ENCODE peak calls at places on chromosomes 6 and 20, in nine cellular contexts. Y is PC-9, X is uterus, C is SJSA1, A is MM.1S, N is WERI-Rb-1, I is cardiac muscle cell, M is adrenal gland, J is T-helper 17 cell. Q is an unnamed sample. For H3K9me3, the result is how much of the 10 kb centered on the place peaks cover.

GRCh38 chr6:55562318-55562717 is 16.7 kb downstream of the HMGCLL1 start:
- DNase-seq in Y (no peak), X (no peak), C (no peak), A (no peak), N (no peak), I (no peak), M (no peak), J (no peak), Q (no peak)

GRCh38 chr6:14206351-14206750 is 88.8 kb downstream of the CD83 start:
- DNase-seq in Y (no peak), X (no peak), C (no peak), A (no peak), N (no peak), I (no peak), M (peak), J (no peak), Q (no peak)

GRCh38 chr6:82750570-82750969 is 315.1 kb downstream of the UBE3D start:
- DNase-seq in Y (no peak), X (no peak), C (peak), A (no peak), N (no peak), I (no peak), M (no peak), J (no peak), Q (no peak)

GRCh38 chr6:31114970-31115849 is 610 bp downstream of the PSORS1C1 start:
- DNase-seq in Y (peak), X (peak), C (peak), A (no peak), N (peak), I (no peak), M (peak), J (no peak), Q (no peak)

GRCh38 chr6:158040051-158040803 is 58.6 kb downstream of the SYNJ2 start:
- DNase-seq in Y (peak), X (peak), C (peak), A (no peak), N (no peak), I (no peak), M (peak), J (no peak), Q (no peak)

GRCh38 chr6:79946242-79946641 is 1.1 kb downstream of the ELOVL4 start:
- DNase-seq in Y (no peak), X (no peak), C (no peak), A (peak), N (peak), I (peak), M (no peak), J (no peak), Q (no peak)

GRCh38 chr6:106972500-106972899 is 2.0 kb downstream of the CD24 start:
- DNase-seq in Y (no peak), X (no peak), C (no peak), A (no peak), N (no peak), I (peak), M (no peak), J (no peak), Q (no peak)

GRCh38 chr6:155274106-155274505 is 10.3 kb downstream of the CLDN20 start:
- DNase-seq in Y (no peak), X (no peak), C (peak), A (no peak), N (no peak), I (no peak), M (no peak), J (no peak), Q (no peak)

GRCh38 chr6:72464791-72465691 is 156.8 kb upstream of the KCNQ5 start:
- DNase-seq in Y (no peak), X (no peak), C (no peak), A (no peak), N (no peak), I (no peak), M (peak), J (no peak), Q (no peak)

GRCh38 chr6:138654715-138655634 is 118.6 kb upstream of the CCDC28A start:
- DNase-seq in Y (no peak), X (no peak), C (peak), A (no peak), N (no peak), I (no peak), M (no peak), J (no peak), Q (no peak)

GRCh38 chr20:24658920-24659660 is 189.7 kb downstream of the SYNDIG1 start:
- DNase-seq in Y (no peak), X (no peak), C (no peak), A (no peak), N (no peak), I (no peak), M (no peak), J (no peak), Q (no peak)

GRCh38 chr20:18663932-18664331 is 76.1 kb downstream of the DTD1 start:
- DNase-seq in Y (no peak), X (no peak), C (no peak), A (no peak), N (no peak), I (no peak), M (no peak), J (no peak), Q (no peak)

GRCh38 chr6:132566404-132566803 is 3.7 kb upstream of the TAAR6 start:
- DNase-seq in Y (no peak), X (no peak), C (no peak), A (no peak), N (no peak), I (no peak), M (no peak), J (no peak), Q (no peak)

GRCh38 chr20:17471606-17472187 is 59.5 kb downstream of the BFSP1 start:
- DNase-seq in Y (no peak), X (no peak), C (no peak), A (no peak), N (no peak), I (no peak), M (no peak), J (no peak), Q (no peak)

GRCh38 chr20:32820000-32820697 is 395 bp downstream of the MAPRE1 start:
- DNase-seq in Y (no peak), X (peak), C (peak), A (peak), N (peak), I (peak), M (peak), J (no peak), Q (peak)

GRCh38 chr6:31378721-31379103 is 21.7 kb upstream of the HLA-B start:
- DNase-seq in Y (no peak), X (no peak), C (no peak), A (no peak), N (no peak), I (no peak), M (no peak), J (no peak), Q (no peak)

GRCh38 chr20:58649288-58650180 is 1.5 kb upstream of the STX16 start:
- DNase-seq in Y (no peak), X (no peak), C (no peak), A (no peak), N (no peak), I (peak), M (no peak), J (peak), Q (no peak)

GRCh38 chr20:2696646-2697045 is 4.1 kb downstream of the EBF4 start:
- DNase-seq in Y (no peak), X (no peak), C (no peak), A (no peak), N (no peak), I (no peak), M (no peak), J (no peak), Q (no peak)

GRCh38 chr20:32678948-32679347 is 5.2 kb upstream of the C20orf203 start:
- DNase-seq in Y (no peak), X (no peak), C (no peak), A (no peak), N (no peak), I (no peak), M (peak), J (no peak), Q (no peak)

GRCh38 chr6:25714765-25715164 is 39.8 kb upstream of the SLC17A4 start:
- DNase-seq in Y (no peak), X (no peak), C (no peak), A (no peak), N (peak), I (no peak), M (no peak), J (no peak), Q (no peak)

GRCh38 chr6:42294759-42295158 is 77.1 kb upstream of the MRPS10 start:
- DNase-seq in Y (peak), X (no peak), C (peak), A (no peak), N (no peak), I (no peak), M (peak), J (no peak), Q (no peak)

GRCh38 chr6:150202404-150202803 is 59.6 kb downstream of the PPP1R14C start:
- DNase-seq in Y (peak), X (no peak), C (no peak), A (no peak), N (no peak), I (no peak), M (no peak), J (no peak), Q (no peak)

GRCh38 chr6:163327936-163328335 is 86.6 kb upstream of the QKI start:
- DNase-seq in Y (no peak), X (no peak), C (no peak), A (no peak), N (no peak), I (no peak), M (no peak), J (no peak), Q (no peak)

GRCh38 chr6:3294396-3294795 is 35.6 kb downstream of the PSMG4 start:
- DNase-seq in Y (no peak), X (peak), C (no peak), A (no peak), N (no peak), I (no peak), M (no peak), J (no peak), Q (no peak)

GRCh38 chr6:80022803-80023202 is 18.4 kb downstream of the TTK start:
- DNase-seq in Y (no peak), X (no peak), C (no peak), A (no peak), N (no peak), I (no peak), M (no peak), J (no peak), Q (no peak)

GRCh38 chr6:87887266-87887665 is 160.4 kb upstream of the SPACA1 start:
- DNase-seq in Y (no peak), X (no peak), C (no peak), A (no peak), N (no peak), I (no peak), M (no peak), J (no peak), Q (no peak)

GRCh38 chr6:56482525-56482924 is 160.2 kb downstream of the DST start:
- DNase-seq in Y (no peak), X (no peak), C (no peak), A (no peak), N (no peak), I (no peak), M (peak), J (no peak), Q (no peak)

GRCh38 chr6:30508890-30509736 is 19.8 kb downstream of the HLA-E start:
- DNase-seq in Y (peak), X (no peak), C (no peak), A (peak), N (no peak), I (no peak), M (no peak), J (no peak), Q (no peak)

GRCh38 chr6:101080597-101080996 is 199.5 kb upstream of the ASCC3 start:
- DNase-seq in Y (peak), X (no peak), C (no peak), A (no peak), N (no peak), I (no peak), M (no peak), J (no peak), Q (no peak)

GRCh38 chr20:55213653-55214052 is 738.3 kb downstream of the DOK5 start:
- DNase-seq in Y (no peak), X (no peak), C (no peak), A (no peak), N (no peak), I (no peak), M (no peak), J (no peak), Q (no peak)
- H3K9me3 ChIP-seq in Y (under half), X (under half), C (under half), A (under half), N (under half), I (under half), M (under half), J (under half), Q (under half)

GRCh38 chr20:61986762-61987321 is 78.8 kb downstream of the TAF4 start:
- DNase-seq in Y (no peak), X (no peak), C (no peak), A (no peak), N (no peak), I (peak), M (peak), J (no peak), Q (no peak)
- H3K9me3 ChIP-seq in Y (under half), X (under half), C (under half), A (under half), N (under half), I (under half), M (under half), J (under half), Q (under half)

GRCh38 chr20:56174416-56174815 is 74.1 kb upstream of the MC3R start:
- DNase-seq in Y (no peak), X (no peak), C (no peak), A (no peak), N (no peak), I (no peak), M (no peak), J (no peak), Q (no peak)

GRCh38 chr20:56179051-56179450 is 69.5 kb upstream of the MC3R start:
- DNase-seq in Y (no peak), X (no peak), C (no peak), A (no peak), N (no peak), I (no peak), M (no peak), J (no peak), Q (no peak)

GRCh38 chr20:56175884-56176283 is 72.6 kb upstream of the MC3R start:
- DNase-seq in Y (no peak), X (no peak), C (no peak), A (no peak), N (no peak), I (no peak), M (no peak), J (no peak), Q (no peak)

GRCh38 chr20:56181593-56181992 is 66.9 kb upstream of the MC3R start:
- DNase-seq in Y (no peak), X (no peak), C (no peak), A (no peak), N (no peak), I (no peak), M (no peak), J (no peak), Q (no peak)

DNA sequence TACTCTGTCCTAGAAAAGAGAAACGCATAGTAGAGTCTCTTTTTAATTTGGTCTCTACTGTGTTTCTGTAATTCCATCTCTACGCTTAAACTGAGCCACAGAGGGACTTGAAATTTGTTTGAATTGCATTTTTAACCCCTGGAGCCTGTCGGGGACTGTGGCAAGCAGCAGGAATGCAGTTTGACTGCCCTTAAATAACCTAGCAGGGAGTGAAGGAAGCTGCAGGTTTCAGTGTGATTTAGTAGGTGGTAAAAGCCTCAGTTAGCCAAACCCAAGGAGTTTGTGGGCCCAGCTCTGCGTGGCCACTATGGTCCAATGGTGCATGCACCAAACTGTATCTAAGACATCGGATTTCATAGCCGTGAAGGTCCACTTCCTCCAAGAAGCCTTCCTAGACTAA is 70.3 kb upstream of the MC3R start:
- DNase-seq in Y (no peak), X (no peak), C (no peak), A (no peak), N (no peak), I (no peak), M (no peak), J (no peak), Q (no peak)
- H3K9me3 ChIP-seq in Y (under half), X (under half), C (under half), A (under half), N (under half), I (under half), M (under half), J (under half), Q (under half)

GRCh38 chr6:51093899-51094665 is 275.4 kb downstream of the TFAP2B start:
- DNase-seq in Y (no peak), X (no peak), C (no peak), A (no peak), N (no peak), I (no peak), M (no peak), J (no peak), Q (no peak)
- H3K9me3 ChIP-seq in Y (under half), X (under half), C (under half), A (under half), N (under half), I (under half), M (under half), J (under half), Q (under half)

Q was measured in lung.